ENCODE peak calls at places on chromosome 16, in nine cellular contexts. R, W, P, F, Q, J, V, S and G are unnamed samples.
A peak's percentile ranks its signal among the peaks of the same experiment; 100 is the strongest.

GRCh38 chr16:74865922-74866598 is 91.4 kb upstream of the FA2H start:
- DNase-seq in V (no peak), J (peak; percentile 18), S (peak; percentile 6), R (no peak), Q (no peak), P (no peak), F (no peak), W (no peak), G (no peak)

GRCh38 chr16:2855536-2855935 is 2.4 kb downstream of the PRSS22 start:
- DNase-seq in J (peak; percentile 5), Q (no peak), W (no peak), F (no peak), V (no peak), S (no peak), R (no peak), P (no peak), G (no peak)

GRCh38 chr16:11801481-11802021 is 4.5 kb upstream of the ZC3H7A start:
- DNase-seq in P (peak; percentile 27), J (peak; percentile 30), V (no peak), S (peak; percentile 70), W (no peak), F (no peak), R (no peak), Q (no peak), G (no peak)

GRCh38 chr16:56617212-56618085 is 8.1 kb upstream of the MT1E start:
- DNase-seq in Q (no peak), P (peak; percentile 66), J (peak; percentile 82), S (peak; percentile 82), V (peak; percentile 26), W (peak; percentile 48), F (peak; percentile 77), R (no peak), G (peak; percentile 94)

GRCh38 chr16:26569793-26570192 is 496.9 kb upstream of the C16orf82 start:
- DNase-seq in Q (no peak), W (peak; percentile 0), F (no peak), R (no peak), P (no peak), J (no peak), S (no peak), V (no peak), G (no peak)

GRCh38 chr16:61946019-61946418 is 90.2 kb downstream of the CDH8 start:
- DNase-seq in R (no peak), J (no peak), Q (no peak), F (no peak), P (no peak), W (no peak), V (no peak), S (no peak), G (no peak)

GRCh38 chr16:11476676-11477075 is 110.0 kb downstream of the LITAF start:
- DNase-seq in F (no peak), W (no peak), J (no peak), V (no peak), Q (no peak), P (no peak), S (no peak), R (no peak), G (no peak)

GRCh38 chr16:86044241-86044671 is 145.3 kb downstream of the IRF8 start:
- DNase-seq in S (peak; percentile 56), Q (no peak), F (peak; percentile 64), W (peak; percentile 35), J (peak; percentile 70), P (peak; percentile 55), R (peak; percentile 18), V (peak; percentile 39), G (no peak)

GRCh38 chr16:21253470-21253869 is 20.0 kb downstream of the ANKS4B start:
- DNase-seq in W (no peak), P (no peak), R (no peak), V (no peak), F (no peak), Q (no peak), S (no peak), J (no peak), G (no peak)

GRCh38 chr16:12295395-12295794 is 318.9 kb downstream of the SNX29 start:
- DNase-seq in J (peak; percentile 23), F (no peak), Q (no peak), V (no peak), R (no peak), S (no peak), P (peak; percentile 34), W (no peak), G (no peak)

GRCh38 chr16:10992797-10993196 is 48.4 kb downstream of the CLEC16A start:
- DNase-seq in R (peak; percentile 83), W (no peak), S (peak; percentile 92), V (no peak), P (peak; percentile 84), F (peak; percentile 70), J (peak; percentile 85), Q (no peak), G (no peak)

GRCh38 chr16:1078579-1079021 is 6.1 kb downstream of the SSTR5 start:
- DNase-seq in F (peak; percentile 73), P (no peak), Q (no peak), W (no peak), S (peak; percentile 63), R (peak; percentile 76), V (no peak), J (peak; percentile 65), G (no peak)

GRCh38 chr16:17724242-17724898 is 253.6 kb upstream of the XYLT1 start:
- DNase-seq in P (no peak), W (no peak), V (no peak), Q (no peak), F (no peak), R (no peak), S (no peak), J (peak; percentile 25), G (no peak)

GRCh38 chr16:87065781-87066694 is 251.2 kb downstream of the C16orf95 start:
- DNase-seq in P (no peak), S (no peak), V (no peak), R (no peak), F (no peak), J (no peak), W (no peak), Q (no peak), G (peak; percentile 76)

GRCh38 chr16:78515421-78515820 is 416.0 kb downstream of the WWOX start:
- DNase-seq in P (no peak), J (no peak), S (no peak), F (no peak), W (no peak), R (no peak), V (no peak), Q (no peak), G (no peak)

GRCh38 chr16:79093554-79093967 is 507.0 kb downstream of the MAF start:
- DNase-seq in W (peak; percentile 2), S (no peak), P (no peak), J (no peak), Q (no peak), R (no peak), V (no peak), F (peak; percentile 52), G (no peak)

GRCh38 chr16:85853641-85854545 is 45.1 kb upstream of the IRF8 start:
- DNase-seq in S (no peak), P (no peak), J (no peak), Q (no peak), F (no peak), V (no peak), R (no peak), W (no peak), G (peak; percentile 40)

GRCh38 chr16:68592466-68593337 is 52.4 kb upstream of the CDH3 start:
- DNase-seq in J (no peak), P (no peak), S (peak; percentile 20), V (no peak), R (no peak), Q (no peak), W (no peak), F (no peak), G (no peak)

GRCh38 chr16:25553711-25554436 is 137.9 kb upstream of the HS3ST4 start:
- DNase-seq in P (no peak), Q (no peak), W (no peak), F (no peak), J (no peak), V (no peak), R (no peak), S (peak; percentile 51), G (no peak)

GRCh38 chr16:65388592-65388991 is 266.7 kb upstream of the CDH11 start:
- DNase-seq in F (no peak), V (no peak), W (no peak), Q (no peak), R (no peak), J (no peak), S (peak; percentile 81), P (no peak), G (no peak)

GRCh38 chr16:30958164-30959083 is 870 bp downstream of the SETD1A start:
- DNase-seq in R (peak; percentile 83), P (no peak), S (peak; percentile 47), W (no peak), V (peak; percentile 63), J (no peak), Q (no peak), F (peak; percentile 66), G (no peak)

GRCh38 chr16:85564277-85565051 is 48.7 kb upstream of the GSE1 start:
- DNase-seq in J (no peak), R (peak; percentile 31), P (no peak), W (peak; percentile 25), S (no peak), V (no peak), F (peak; percentile 57), Q (no peak), G (no peak)

GRCh38 chr16:13435873-13436474 is 484.0 kb upstream of the ERCC4 start:
- DNase-seq in Q (no peak), R (peak; percentile 24), S (no peak), V (no peak), W (no peak), P (no peak), J (no peak), F (no peak), G (no peak)

GRCh38 chr16:27239906-27240655 is 28.5 kb downstream of the NSMCE1 start:
- DNase-seq in W (no peak), R (no peak), S (peak; percentile 68), Q (no peak), V (no peak), J (no peak), F (peak; percentile 35), P (no peak), G (no peak)

GRCh38 chr16:78503501-78504110 is 404.2 kb downstream of the WWOX start:
- DNase-seq in Q (peak; percentile 88), R (peak; percentile 20), P (peak; percentile 47), F (peak; percentile 75), V (peak; percentile 30), J (peak; percentile 37), W (peak; percentile 22), S (peak; percentile 24), G (no peak)

GRCh38 chr16:13084331-13084730 is 182.9 kb downstream of the SHISA9 start:
- DNase-seq in W (no peak), S (no peak), Q (no peak), V (no peak), J (no peak), P (no peak), F (no peak), R (no peak), G (no peak)

GRCh38 chr16:67967956-67968439 is 439 bp downstream of the SLC12A4 start:
- DNase-seq in R (peak; percentile 31), S (peak; percentile 36), W (peak; percentile 44), J (peak; percentile 83), F (no peak), V (peak; percentile 32), P (peak; percentile 58), Q (no peak), G (no peak)

GRCh38 chr16:50196736-50197135 is 43.6 kb downstream of the TENT4B start:
- DNase-seq in F (no peak), W (peak; percentile 6), Q (no peak), P (no peak), J (no peak), V (no peak), S (peak; percentile 28), R (no peak), G (no peak)

GRCh38 chr16:88651276-88651988 is 579 bp upstream of the CYBA start:
- DNase-seq in S (no peak), Q (no peak), F (peak; percentile 95), W (peak; percentile 71), P (no peak), R (no peak), J (no peak), V (no peak), G (peak; percentile 94)

GRCh38 chr16:69064164-69064563 is 41.3 kb upstream of the HAS3 start:
- DNase-seq in Q (no peak), P (no peak), F (no peak), J (no peak), R (peak; percentile 56), W (no peak), S (no peak), V (no peak), G (no peak)

GRCh38 chr16:10485698-10486382 is 94.6 kb downstream of the EMP2 start:
- DNase-seq in W (no peak), F (no peak), J (no peak), Q (no peak), V (no peak), R (no peak), S (no peak), P (no peak), G (no peak)